ENCODE peak calls at places on chromosomes 11 and 22, in four cellular contexts. S is AG09319; B is HCEC 1CT; Y is activated CD8-positive, alpha-beta memory T cell treated with anti-CD3 and anti-CD28 coated beads for 24 hours. C is an unnamed sample.

GRCh38 chr22:47734511-47734910 is 972.1 kb downstream of the TBC1D22A start:
- DNase-seq in B (no peak), Y (no peak), S (no peak), C (no peak)

GRCh38 chr22:48346311-48346710 is 1481.4 kb downstream of the BRD1 start:
- DNase-seq in Y (no peak), S (no peak), B (no peak), C (no peak)

GRCh38 chr22:37812869-37813678 is 5.3 kb downstream of the GCAT start:
- DNase-seq in Y (no peak), S (no peak), B (no peak), C (no peak)

GRCh38 chr11:1384206-1384965 is 5.3 kb upstream of the BRSK2 start:
- DNase-seq in Y (no peak), B (no peak), S (no peak), C (no peak)

GRCh38 chr11:55969845-55970244 is at the start of gene OR10AG1:
- DNase-seq in S (no peak), Y (no peak), B (no peak), C (no peak)

GRCh38 chr11:2885676-2886081 is at the start of gene CDKN1C:
- DNase-seq in S (peak; percentile 52), B (peak; percentile 59), Y (peak; percentile 89), C (peak; percentile 93)

GRCh38 chr11:66268953-66269906 is 791 bp downstream of the RAB1B start:
- DNase-seq in Y (no peak), S (no peak), B (peak; percentile 23), C (no peak)

GRCh38 chr22:50179937-50180726 is 5.6 kb upstream of the TRABD start:
- DNase-seq in B (no peak), S (no peak), Y (no peak), C (no peak)

GRCh38 chr11:13717331-13717730 is 48.9 kb downstream of the FAR1 start:
- DNase-seq in S (peak; percentile 1), Y (no peak), B (peak; percentile 43), C (no peak)

GRCh38 chr11:19729141-19729540 is 16.5 kb downstream of the NAV2 start:
- DNase-seq in S (no peak), Y (no peak), B (no peak), C (no peak)

GRCh38 chr11:3942160-3942955 is 86.9 kb downstream of the STIM1 start:
- DNase-seq in Y (no peak), S (no peak), B (no peak), C (no peak)

GRCh38 chr11:74634537-74634936 is 42.2 kb downstream of the POLD3 start:
- DNase-seq in S (no peak), B (peak; percentile 48), Y (no peak), C (no peak)

GRCh38 chr11:3775761-3776406 is 21.5 kb downstream of the NUP98 start:
- DNase-seq in S (no peak), Y (no peak), B (peak; percentile 52), C (no peak)

GRCh38 chr22:45916515-45916914 is 60.4 kb downstream of the WNT7B start:
- DNase-seq in B (no peak), S (no peak), Y (no peak), C (no peak)

GRCh38 chr22:24002272-24002671 is 3.0 kb downstream of the GSTT4 start:
- DNase-seq in S (no peak), Y (no peak), B (no peak), C (no peak)

GRCh38 chr11:100863080-100863581 is 176.0 kb downstream of the ARHGAP42 start:
- DNase-seq in B (peak; percentile 77), Y (no peak), S (peak; percentile 97), C (no peak)

GRCh38 chr11:86743223-86744118 is 56.9 kb upstream of the PRSS23 start:
- DNase-seq in S (peak; percentile 63), B (peak; percentile 99), Y (peak; percentile 60), C (no peak)

GRCh38 chr11:30825723-30826122 is 239.6 kb upstream of the MPPED2 start:
- DNase-seq in S (no peak), B (no peak), Y (no peak), C (no peak)

GRCh38 chr11:45091563-45092392 is 54.7 kb upstream of the PRDM11 start:
- DNase-seq in B (peak; percentile 15), S (no peak), Y (peak; percentile 47), C (no peak)

GRCh38 chr11:128246364-128247234 is 340.8 kb downstream of the ETS1 start:
- DNase-seq in B (peak; percentile 50), Y (no peak), S (no peak), C (peak; percentile 87)

GRCh38 chr11:70077411-70078094 is 564 bp upstream of the ANO1 start:
- DNase-seq in B (no peak), Y (no peak), S (no peak), C (no peak)

C was measured in osteocyte.